ENCODE peak calls at places on chromosome 6, in four cellular contexts. O is islet precursor cell, E is fibroblast of the conjunctiva, S is left ventricle myocardium inferior. M is an unnamed sample.

GRCh38 chr6:5728726-5729434 is 277.8 kb downstream of the NRN1 start:
- DNase-seq in O (peak; percentile 67), E (no peak), S (no peak), M (no peak)

GRCh38 chr6:3063733-3064700 is 4.3 kb upstream of the RIPK1 start:
- DNase-seq in E (peak; percentile 83), O (peak; percentile 94), S (peak; percentile 97), M (peak; percentile 99)

GRCh38 chr6:28188111-28188979 is 36.7 kb upstream of the ZSCAN9 start:
- DNase-seq in O (no peak), S (no peak), E (no peak), M (no peak)

GRCh38 chr6:30612687-30613248 is 4.3 kb downstream of the PPP1R10 start:
- DNase-seq in O (no peak), E (peak; percentile 14), S (no peak), M (peak; percentile 10)

GRCh38 chr6:166589334-166589731 is 2.9 kb upstream of the RAMACL start:
- DNase-seq in E (no peak), O (no peak), S (no peak), M (no peak)

GRCh38 chr6:142612956-142613355 is 311.1 kb downstream of the ADGRG6 start:
- DNase-seq in S (no peak), O (no peak), E (no peak), M (no peak)

GRCh38 chr6:2993755-2994317 is 5.9 kb upstream of the NQO2 start:
- DNase-seq in E (no peak), S (no peak), O (no peak), M (no peak)

GRCh38 chr6:41191569-41191968 is 9.4 kb downstream of the TREML2 start:
- DNase-seq in O (peak; percentile 70), E (no peak), S (peak; percentile 42), M (no peak)

M was measured in right cardiac atrium.